ENCODE peak calls at places on chromosomes 1 and 21, in four cellular contexts. One of them, this sample, is unnamed. For H3K27me3, the result is how much of the 10 kb centered on the place peaks cover.

GRCh38 chr21:42731264-42732032 is 78.0 kb downstream of the PDE9A start:
- DNase-seq in uterus: no peak
- DNase-seq in heart left ventricle: no peak
- DNase-seq in lower lobe of right lung: no peak
- DNase-seq in this sample: no peak

GRCh38 chr1:210692796-210693195 is 364.1 kb downstream of the HHAT start:
- DNase-seq in heart left ventricle: no peak
- DNase-seq in lower lobe of right lung: no peak
- DNase-seq in uterus: no peak
- DNase-seq in this sample: peak

GRCh38 chr1:14300991-14301703 is 297.3 kb upstream of the KAZN start:
- DNase-seq in lower lobe of right lung: peak
- DNase-seq in uterus: no peak
- DNase-seq in heart left ventricle: peak
- DNase-seq in this sample: no peak

GRCh38 chr1:85128296-85128695 is 72.5 kb downstream of the SYDE2 start:
- DNase-seq in heart left ventricle: no peak
- DNase-seq in uterus: no peak
- DNase-seq in lower lobe of right lung: no peak
- DNase-seq in this sample: no peak

GRCh38 chr1:198187973-198188588 is 31.3 kb downstream of the NEK7 start:
- DNase-seq in uterus: no peak
- DNase-seq in lower lobe of right lung: no peak
- DNase-seq in heart left ventricle: no peak
- DNase-seq in this sample: no peak

GRCh38 chr1:91712981-91713841 is 172.7 kb downstream of the TGFBR3 start:
- DNase-seq in heart left ventricle: peak
- DNase-seq in lower lobe of right lung: no peak
- DNase-seq in uterus: peak
- DNase-seq in this sample: no peak

GRCh38 chr1:70458120-70458519 is 47.1 kb downstream of the CTH start:
- DNase-seq in uterus: no peak
- DNase-seq in lower lobe of right lung: no peak
- DNase-seq in heart left ventricle: no peak
- DNase-seq in this sample: no peak

GRCh38 chr1:32536117-32536516 is 3.1 kb upstream of the ZBTB8A start:
- DNase-seq in heart left ventricle: no peak
- DNase-seq in lower lobe of right lung: no peak
- DNase-seq in uterus: no peak
- DNase-seq in this sample: no peak

GRCh38 chr1:84946631-84947030 is 50.3 kb downstream of the MCOLN2 start:
- DNase-seq in uterus: no peak
- DNase-seq in heart left ventricle: no peak
- DNase-seq in lower lobe of right lung: no peak
- DNase-seq in this sample: no peak

GRCh38 chr1:185501099-185501498 is 184.1 kb upstream of the IVNS1ABP start:
- DNase-seq in lower lobe of right lung: no peak
- DNase-seq in uterus: no peak
- DNase-seq in heart left ventricle: no peak
- DNase-seq in this sample: no peak

GRCh38 chr1:14603641-14604040 is 5.2 kb downstream of the KAZN start:
- DNase-seq in heart left ventricle: no peak
- DNase-seq in lower lobe of right lung: no peak
- DNase-seq in uterus: no peak
- DNase-seq in this sample: no peak

GRCh38 chr1:95068956-95069710 is 3.6 kb downstream of the ALG14 start:
- DNase-seq in uterus: no peak
- DNase-seq in lower lobe of right lung: no peak
- DNase-seq in heart left ventricle: no peak
- DNase-seq in this sample: no peak

GRCh38 chr1:201149400-201149799 is 4.9 kb downstream of the TMEM9 start:
- DNase-seq in lower lobe of right lung: no peak
- DNase-seq in heart left ventricle: no peak
- DNase-seq in uterus: no peak
- DNase-seq in this sample: no peak

GRCh38 chr1:46549697-46550681 is 1.5 kb downstream of the KNCN start:
- DNase-seq in lower lobe of right lung: peak
- DNase-seq in uterus: no peak
- DNase-seq in heart left ventricle: no peak
- DNase-seq in this sample: no peak

GRCh38 chr1:213066363-213066762 is 15.3 kb downstream of the RPS6KC1 start:
- DNase-seq in heart left ventricle: no peak
- DNase-seq in lower lobe of right lung: no peak
- DNase-seq in uterus: no peak
- DNase-seq in this sample: no peak

GRCh38 chr1:104531990-104532389 is 782.3 kb downstream of the AMY1C start:
- DNase-seq in lower lobe of right lung: no peak
- DNase-seq in uterus: no peak
- DNase-seq in heart left ventricle: no peak
- DNase-seq in this sample: no peak

GRCh38 chr1:6001992-6002576 is 9.9 kb upstream of the NPHP4 start:
- DNase-seq in uterus: no peak
- DNase-seq in lower lobe of right lung: peak
- DNase-seq in heart left ventricle: peak
- DNase-seq in this sample: no peak

GRCh38 chr1:88327391-88328267 is 356.4 kb upstream of the PKN2 start:
- DNase-seq in heart left ventricle: no peak
- DNase-seq in lower lobe of right lung: no peak
- DNase-seq in uterus: peak
- DNase-seq in this sample: no peak

GRCh38 chr21:42025392-42026071 is 15.4 kb upstream of the ZBTB21 start:
- DNase-seq in lower lobe of right lung: peak
- DNase-seq in heart left ventricle: no peak
- DNase-seq in uterus: no peak
- DNase-seq in this sample: no peak

GRCh38 chr21:44872568-44873355 is 728 bp downstream of the PTTG1IP start:
- DNase-seq in uterus: peak
- DNase-seq in lower lobe of right lung: peak
- DNase-seq in heart left ventricle: peak
- DNase-seq in this sample: peak

GRCh38 chr1:6948861-6949260 is 163.6 kb downstream of the CAMTA1 start:
- DNase-seq in uterus: no peak
- DNase-seq in lower lobe of right lung: no peak
- DNase-seq in heart left ventricle: no peak
- DNase-seq in this sample: no peak

GRCh38 chr1:207815913-207816312 is 64.1 kb downstream of the CD46 start:
- DNase-seq in uterus: no peak
- DNase-seq in heart left ventricle: no peak
- DNase-seq in lower lobe of right lung: no peak
- DNase-seq in this sample: no peak

GRCh38 chr1:85330206-85330605 is 53.8 kb upstream of the BCL10 start:
- DNase-seq in heart left ventricle: no peak
- DNase-seq in lower lobe of right lung: no peak
- DNase-seq in uterus: no peak
- DNase-seq in this sample: no peak

GRCh38 chr1:97340951-97341350 is 579.9 kb downstream of the DPYD start:
- DNase-seq in lower lobe of right lung: no peak
- DNase-seq in heart left ventricle: no peak
- DNase-seq in uterus: no peak
- DNase-seq in this sample: no peak

GRCh38 chr1:29148656-29149491 is 25.2 kb upstream of the TMEM200B start:
- DNase-seq in heart left ventricle: no peak
- DNase-seq in uterus: no peak
- DNase-seq in lower lobe of right lung: peak
- DNase-seq in this sample: no peak

GRCh38 chr1:160124709-160125478 is 9.3 kb downstream of the ATP1A2 start:
- DNase-seq in lower lobe of right lung: no peak
- DNase-seq in heart left ventricle: no peak
- DNase-seq in uterus: no peak
- DNase-seq in this sample: no peak

GRCh38 chr1:197486948-197487347 is 218.9 kb downstream of the CRB1 start:
- DNase-seq in lower lobe of right lung: no peak
- DNase-seq in heart left ventricle: peak
- DNase-seq in uterus: no peak
- DNase-seq in this sample: no peak

GRCh38 chr1:21647431-21648373 is 21.5 kb downstream of the RAP1GAP start:
- DNase-seq in lower lobe of right lung: no peak
- DNase-seq in uterus: no peak
- DNase-seq in heart left ventricle: no peak
- DNase-seq in this sample: no peak

GRCh38 chr1:100009458-100009857 is 39.7 kb downstream of the SLC35A3 start:
- DNase-seq in lower lobe of right lung: no peak
- DNase-seq in uterus: no peak
- DNase-seq in heart left ventricle: no peak
- DNase-seq in this sample: no peak

GRCh38 chr1:48710915-48711314 is 65.8 kb downstream of the BEND5 start:
- DNase-seq in uterus: no peak
- DNase-seq in lower lobe of right lung: no peak
- DNase-seq in heart left ventricle: no peak
- DNase-seq in this sample: no peak

GRCh38 chr1:208015255-208015654 is 104.3 kb upstream of the CD34 start:
- DNase-seq in heart left ventricle: no peak
- DNase-seq in lower lobe of right lung: no peak
- DNase-seq in uterus: no peak
- DNase-seq in this sample: no peak

DNA sequence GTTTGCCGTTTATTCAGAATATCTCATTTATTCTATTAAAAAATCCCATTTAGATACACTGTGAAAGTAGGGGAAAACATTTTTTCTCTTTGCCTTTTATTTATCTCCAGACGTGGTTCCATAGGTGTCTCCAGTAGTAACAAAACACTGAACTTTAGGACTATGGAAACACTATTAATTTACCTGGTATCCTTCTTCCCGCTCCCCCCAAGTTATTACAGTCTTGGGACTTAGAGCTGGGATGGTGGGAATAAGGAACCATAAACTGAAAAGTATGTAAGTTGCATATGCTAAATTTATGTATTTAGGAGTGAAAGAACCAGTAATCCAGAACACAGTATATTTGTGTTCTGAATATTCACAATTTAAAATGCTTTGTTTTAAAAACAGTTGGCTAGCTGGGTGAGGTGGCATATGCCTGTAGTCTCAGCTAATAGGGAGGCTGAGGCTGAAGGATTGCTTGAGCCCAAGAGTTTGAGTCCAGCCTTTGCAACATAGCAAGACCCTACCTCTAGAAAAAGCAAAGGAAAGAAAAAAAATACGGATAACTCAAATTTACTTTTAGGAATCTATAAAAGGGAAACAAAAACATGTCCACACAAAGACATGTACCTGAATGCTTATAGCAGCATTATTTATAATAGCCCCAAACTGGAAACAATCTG is 3.1 kb downstream of the DNAJB4 start:
- DNase-seq in heart left ventricle: no peak
- DNase-seq in uterus: no peak
- DNase-seq in lower lobe of right lung: no peak
- DNase-seq in this sample: no peak
- H3K27ac ChIP-seq in heart left ventricle: no peak
- H3K27ac ChIP-seq in uterus: peak
- H3K27ac ChIP-seq in lower lobe of right lung: no peak
- H3K27ac ChIP-seq in this sample: no peak

DNA sequence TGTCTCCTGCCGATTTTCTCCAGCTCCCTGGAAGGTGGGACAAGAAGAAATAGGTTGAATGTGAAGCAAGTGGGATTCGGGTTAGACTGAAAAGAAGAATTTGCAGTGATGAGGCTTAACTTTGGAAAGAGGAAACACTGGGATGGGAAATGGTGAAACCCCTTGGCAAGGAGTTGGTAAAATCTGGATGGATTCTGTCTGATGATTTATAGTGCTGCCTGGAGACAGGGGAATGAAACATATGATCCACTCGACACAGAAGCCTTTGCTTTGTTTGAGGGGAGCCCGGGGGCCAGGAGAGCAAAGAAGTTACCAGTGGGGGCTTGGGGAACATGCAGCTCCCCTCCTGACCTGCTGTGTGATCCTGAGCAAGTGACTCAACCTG is 67.2 kb downstream of the UBIAD1 start:
- DNase-seq in lower lobe of right lung: no peak
- DNase-seq in heart left ventricle: no peak
- DNase-seq in uterus: no peak
- DNase-seq in this sample: no peak
- H3K27me3 ChIP-seq in lower lobe of right lung: under half
- H3K27me3 ChIP-seq in heart left ventricle: half or more
- H3K27me3 ChIP-seq in uterus: under half
- H3K27me3 ChIP-seq in this sample: under half

DNA sequence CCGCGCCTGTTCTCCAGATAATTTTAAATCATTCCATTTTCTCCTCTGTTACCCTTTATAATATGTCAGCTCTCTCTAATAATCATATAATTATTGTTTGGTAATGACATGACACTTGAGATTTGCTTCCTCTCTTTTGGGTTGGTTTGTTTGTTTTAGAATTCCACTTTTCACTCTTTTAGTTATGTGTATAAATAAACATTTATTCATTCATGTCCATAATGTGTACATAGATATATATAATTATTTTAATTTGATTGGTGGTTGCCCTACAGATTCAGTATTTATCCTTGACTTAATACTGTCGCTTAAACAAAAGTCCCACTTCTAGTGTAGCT is 93.4 kb upstream of the FMN2 start:
- DNase-seq in uterus: no peak
- DNase-seq in lower lobe of right lung: no peak
- DNase-seq in heart left ventricle: no peak
- DNase-seq in this sample: no peak
- H3K27ac ChIP-seq in uterus: no peak
- H3K27ac ChIP-seq in lower lobe of right lung: no peak
- H3K27ac ChIP-seq in heart left ventricle: no peak
- H3K27ac ChIP-seq in this sample: no peak

GRCh38 chr1:158148458-158148857 is 32.2 kb upstream of the CD1D start:
- DNase-seq in uterus: no peak
- DNase-seq in heart left ventricle: no peak
- DNase-seq in lower lobe of right lung: no peak
- DNase-seq in this sample: no peak

GRCh38 chr1:158149175-158149574 is 31.5 kb upstream of the CD1D start:
- DNase-seq in uterus: peak
- DNase-seq in heart left ventricle: peak
- DNase-seq in lower lobe of right lung: no peak
- DNase-seq in this sample: no peak

GRCh38 chr1:158150512-158150911 is 30.2 kb upstream of the CD1D start:
- DNase-seq in lower lobe of right lung: no peak
- DNase-seq in uterus: no peak
- DNase-seq in heart left ventricle: no peak
- DNase-seq in this sample: no peak

GRCh38 chr1:158147396-158148353 is 33.0 kb upstream of the CD1D start:
- DNase-seq in heart left ventricle: no peak
- DNase-seq in uterus: no peak
- DNase-seq in lower lobe of right lung: no peak
- DNase-seq in this sample: no peak

DNA sequence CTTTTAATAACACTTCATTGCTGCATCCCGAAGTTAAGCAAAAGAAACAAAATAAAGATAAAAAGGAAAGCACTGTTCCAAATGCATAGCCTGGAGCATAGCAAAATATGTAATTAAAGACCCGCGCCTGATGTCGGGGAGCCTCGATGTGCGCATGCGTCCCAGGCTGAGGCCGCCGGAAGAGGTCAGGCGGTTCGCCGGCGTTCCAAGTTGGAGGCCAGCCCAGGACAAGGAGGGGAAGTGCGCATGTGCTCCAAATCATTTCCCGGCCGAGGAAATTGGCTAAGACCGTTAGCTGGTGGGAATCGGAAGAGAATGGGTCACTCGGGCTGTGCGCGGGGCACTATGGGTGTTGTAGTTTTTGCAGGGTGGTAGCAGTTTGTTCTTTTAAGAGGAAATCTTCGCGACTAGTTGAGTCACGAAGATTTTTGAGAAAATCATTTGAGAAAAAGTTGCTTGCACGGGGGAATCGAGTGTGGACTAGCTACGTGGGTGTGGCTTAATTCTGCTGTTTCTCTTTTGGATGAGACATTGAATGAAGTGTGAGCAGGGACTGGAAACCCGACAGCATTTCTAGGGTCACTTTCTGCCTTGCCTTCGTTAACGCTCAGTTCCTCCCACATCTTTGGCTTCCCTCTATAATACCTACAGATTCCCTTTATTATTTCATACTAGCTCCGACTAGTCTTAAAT is 31.0 kb upstream of the CD1D start:
- DNase-seq in lower lobe of right lung: peak
- DNase-seq in uterus: peak
- DNase-seq in heart left ventricle: peak
- DNase-seq in this sample: peak
- H3K27me3 ChIP-seq in lower lobe of right lung: under half
- H3K27me3 ChIP-seq in uterus: under half
- H3K27me3 ChIP-seq in heart left ventricle: under half
- H3K27me3 ChIP-seq in this sample: under half

This sample was measured in naive thymus-derived CD4-positive, alpha-beta T cell.